ENCODE peak calls at places on chromosomes 16 and 17, in eight cellular contexts. A is stimulated activated CD4-positive, alpha-beta T cell treated with anti-CD3 and anti-CD28 coated beads, Interleukin-2, amount 100 ng/mL, for 24 hours; P is effector CD8-positive, alpha-beta T cell; F is activated gamma-delta T cell; O is thoracic aorta; D is tibial nerve; T is activated CD8-positive, alpha-beta memory T cell treated with anti-CD3 and anti-CD28 coated beads for 1 hour; M is small intestine. K is an unnamed sample.

GRCh38 chr17:76408037-76408849 is 23.8 kb downstream of the SPHK1 start:
- DNase-seq in A (peak), P (peak), F (no peak), O (no peak), D (peak), T (peak), M (peak), K (no peak)

GRCh38 chr17:31882571-31882970 is 18.9 kb downstream of the UTP6 start:
- DNase-seq in A (no peak), P (no peak), F (no peak), O (no peak), D (no peak), T (no peak), M (no peak), K (no peak)

GRCh38 chr17:4657678-4658077 is 16.2 kb upstream of the ALOX15 start:
- DNase-seq in A (no peak), P (no peak), F (no peak), O (no peak), D (no peak), T (no peak), M (no peak), K (no peak)

GRCh38 chr17:63622571-63623390 is 564 bp downstream of the MAP3K3 start:
- DNase-seq in A (peak), P (peak), F (peak), O (peak), D (peak), T (peak), M (peak), K (no peak)

GRCh38 chr16:50311891-50312501 is 45.6 kb downstream of the ADCY7 start:
- DNase-seq in A (no peak), P (no peak), F (no peak), O (no peak), D (no peak), T (no peak), M (no peak), K (no peak)

GRCh38 chr17:77844681-77845080 is 113.8 kb upstream of the TNRC6C start:
- DNase-seq in A (no peak), P (no peak), F (no peak), O (no peak), D (no peak), T (no peak), M (no peak), K (no peak)

GRCh38 chr17:18141210-18141803 is 32.8 kb downstream of the MYO15A start:
- DNase-seq in A (peak), P (no peak), F (no peak), O (no peak), D (peak), T (no peak), M (peak), K (no peak)

GRCh38 chr17:75642221-75643032 is 9.2 kb downstream of the SMIM5 start:
- DNase-seq in A (no peak), P (no peak), F (no peak), O (no peak), D (no peak), T (no peak), M (peak), K (no peak)

GRCh38 chr17:34797724-34798123 is 163.5 kb downstream of the CCT6B start:
- DNase-seq in A (peak), P (no peak), F (no peak), O (no peak), D (no peak), T (no peak), M (peak), K (no peak)

GRCh38 chr16:68548947-68549346 is 9.9 kb downstream of the ZFP90 start:
- DNase-seq in A (no peak), P (peak), F (no peak), O (no peak), D (no peak), T (no peak), M (no peak), K (no peak)

GRCh38 chr17:16872836-16873653 is 98.9 kb downstream of the TNFRSF13B start:
- DNase-seq in A (peak), P (peak), F (no peak), O (no peak), D (no peak), T (peak), M (peak), K (no peak)

GRCh38 chr16:64061621-64062020 is 1060.2 kb downstream of the CDH11 start:
- DNase-seq in A (no peak), P (no peak), F (no peak), O (no peak), D (no peak), T (no peak), M (no peak), K (no peak)

GRCh38 chr17:57530508-57530907 is 214.6 kb downstream of the CCDC182 start:
- DNase-seq in A (no peak), P (no peak), F (no peak), O (no peak), D (no peak), T (no peak), M (no peak), K (no peak)

GRCh38 chr17:74368341-74369152 is 1.2 kb downstream of the GPR142 start:
- DNase-seq in A (peak), P (peak), F (no peak), O (no peak), D (peak), T (peak), M (peak), K (no peak)

GRCh38 chr16:12318661-12319463 is 342.3 kb downstream of the SNX29 start:
- DNase-seq in A (no peak), P (no peak), F (no peak), O (no peak), D (no peak), T (no peak), M (no peak), K (no peak)

GRCh38 chr16:64627288-64627687 is 494.6 kb downstream of the CDH11 start:
- DNase-seq in A (no peak), P (no peak), F (no peak), O (no peak), D (no peak), T (no peak), M (no peak), K (no peak)

GRCh38 chr16:85286066-85286712 is 173.9 kb upstream of the CIBAR2 start:
- DNase-seq in A (no peak), P (no peak), F (no peak), O (peak), D (peak), T (no peak), M (no peak), K (no peak)

GRCh38 chr17:40071720-40072480 is 9.1 kb downstream of the THRA start:
- DNase-seq in A (no peak), P (no peak), F (no peak), O (peak), D (peak), T (no peak), M (peak), K (peak)

GRCh38 chr16:53085539-53086450 is 31.0 kb downstream of the CHD9 start:
- DNase-seq in A (no peak), P (no peak), F (no peak), O (no peak), D (peak), T (no peak), M (no peak), K (peak)

GRCh38 chr16:83328936-83329335 is 478.8 kb upstream of the HSBP1 start:
- DNase-seq in A (no peak), P (no peak), F (no peak), O (no peak), D (no peak), T (no peak), M (no peak), K (no peak)

GRCh38 chr17:65389956-65390355 is 171.5 kb downstream of the AXIN2 start:
- DNase-seq in A (no peak), P (no peak), F (no peak), O (no peak), D (no peak), T (no peak), M (no peak), K (no peak)

GRCh38 chr16:67451061-67451703 is 20.3 kb downstream of the HSD11B2 start:
- DNase-seq in A (no peak), P (no peak), F (no peak), O (no peak), D (no peak), T (no peak), M (no peak), K (no peak)

GRCh38 chr17:27871407-27871806 is 21.8 kb downstream of the LYRM9 start:
- DNase-seq in A (no peak), P (no peak), F (no peak), O (no peak), D (no peak), T (no peak), M (peak), K (no peak)

GRCh38 chr17:18921912-18922451 is 30.0 kb upstream of the SLC5A10 start:
- DNase-seq in A (peak), P (no peak), F (no peak), O (no peak), D (no peak), T (no peak), M (peak), K (no peak)

GRCh38 chr16:74991268-74991592 is 6.3 kb upstream of the WDR59 start:
- DNase-seq in A (no peak), P (no peak), F (no peak), O (no peak), D (no peak), T (no peak), M (no peak), K (no peak)

GRCh38 chr17:2215616-2216364 is 87.8 kb downstream of the SMG6 start:
- DNase-seq in A (peak), P (peak), F (peak), O (no peak), D (peak), T (peak), M (peak), K (peak)

GRCh38 chr17:68612923-68613292 is 11.7 kb upstream of the FAM20A start:
- DNase-seq in A (no peak), P (no peak), F (no peak), O (no peak), D (no peak), T (no peak), M (no peak), K (no peak)

GRCh38 chr16:82748026-82748425 is 121.3 kb downstream of the CDH13 start:
- DNase-seq in A (no peak), P (no peak), F (no peak), O (peak), D (no peak), T (no peak), M (peak), K (no peak)

GRCh38 chr16:77745972-77746371 is 23.7 kb downstream of the NUDT7 start:
- DNase-seq in A (no peak), P (no peak), F (no peak), O (no peak), D (no peak), T (no peak), M (no peak), K (no peak)

GRCh38 chr17:19713462-19713861 is 2.9 kb downstream of the SLC47A2 start:
- DNase-seq in A (no peak), P (no peak), F (no peak), O (no peak), D (no peak), T (no peak), M (no peak), K (no peak)

GRCh38 chr17:8621585-8621984 is 8.9 kb downstream of the MYH10 start:
- DNase-seq in A (no peak), P (no peak), F (no peak), O (no peak), D (no peak), T (no peak), M (no peak), K (no peak)

GRCh38 chr17:31431795-31432658 is 40.6 kb downstream of the RAB11FIP4 start:
- DNase-seq in A (no peak), P (no peak), F (no peak), O (no peak), D (no peak), T (no peak), M (no peak), K (no peak)

GRCh38 chr17:77479817-77480508 is 339.2 kb downstream of the SEC14L1 start:
- DNase-seq in A (no peak), P (no peak), F (no peak), O (no peak), D (no peak), T (no peak), M (no peak), K (peak)